ENCODE peak calls at places on chromosomes 13 and 19, in eight cellular contexts. L is CD8-positive, alpha-beta T cell; Q is fibroblast of pulmonary artery; T is tibial artery; K is adrenal gland; V is hepatic stellate cell; X is heart left ventricle; Y is DND-41. J is an unnamed sample.

GRCh38 chr19:39823693-39824092 is 10.3 kb downstream of the DYRK1B start:
- DNase-seq in L (no peak), Q (no peak), T (no peak), K (peak), V (no peak), X (no peak), Y (no peak), J (no peak)

GRCh38 chr13:32211788-32212187 is 103.4 kb downstream of the ZAR1L start:
- DNase-seq in L (no peak), Q (peak), T (no peak), K (no peak), V (peak), X (peak), Y (no peak), J (no peak)

GRCh38 chr13:40351537-40352384 is 314.7 kb downstream of the FOXO1 start:
- DNase-seq in L (no peak), Q (no peak), T (no peak), K (no peak), V (no peak), X (no peak), Y (no peak), J (no peak)

GRCh38 chr13:76830805-76831204 is 55.4 kb downstream of the KCTD12 start:
- DNase-seq in L (no peak), Q (no peak), T (no peak), K (no peak), V (no peak), X (no peak), Y (no peak), J (peak)

GRCh38 chr13:86109107-86109506 is 309.9 kb upstream of the SLITRK6 start:
- DNase-seq in L (no peak), Q (no peak), T (no peak), K (no peak), V (no peak), X (no peak), Y (no peak), J (no peak)

GRCh38 chr19:6806488-6806887 is 34.0 kb downstream of the VAV1 start:
- DNase-seq in L (no peak), Q (no peak), T (no peak), K (no peak), V (no peak), X (no peak), Y (peak), J (no peak)

GRCh38 chr13:34506796-34507195 is 435.3 kb upstream of the NBEA start:
- DNase-seq in L (no peak), Q (no peak), T (no peak), K (no peak), V (no peak), X (no peak), Y (no peak), J (no peak)

GRCh38 chr13:66950666-66951065 is 279.5 kb downstream of the PCDH9 start:
- DNase-seq in L (no peak), Q (no peak), T (no peak), K (no peak), V (no peak), X (no peak), Y (no peak), J (no peak)

GRCh38 chr19:48614436-48615144 is at the start of gene FAM83E:
- DNase-seq in L (no peak), Q (no peak), T (no peak), K (peak), V (no peak), X (no peak), Y (no peak), J (no peak)

GRCh38 chr13:51643882-51644281 is 59.6 kb downstream of the WDFY2 start:
- DNase-seq in L (no peak), Q (peak), T (no peak), K (no peak), V (peak), X (no peak), Y (no peak), J (no peak)

GRCh38 chr19:39544920-39545319 is 5.0 kb upstream of the EID2 start:
- DNase-seq in L (no peak), Q (no peak), T (no peak), K (no peak), V (no peak), X (no peak), Y (no peak), J (no peak)

GRCh38 chr19:45340232-45340898 is at the start of gene KLC3:
- DNase-seq in L (peak), Q (no peak), T (no peak), K (no peak), V (no peak), X (no peak), Y (no peak), J (no peak)

GRCh38 chr13:33743438-33744368 is 74.2 kb upstream of the RFC3 start:
- DNase-seq in L (no peak), Q (peak), T (no peak), K (no peak), V (no peak), X (no peak), Y (no peak), J (no peak)

GRCh38 chr13:113923376-113924063 is 50.4 kb downstream of the C13orf46 start:
- DNase-seq in L (no peak), Q (no peak), T (peak), K (peak), V (no peak), X (no peak), Y (no peak), J (no peak)

GRCh38 chr19:47406711-47407416 is 12.5 kb downstream of the MEIS3 start:
- DNase-seq in L (no peak), Q (no peak), T (no peak), K (no peak), V (no peak), X (no peak), Y (no peak), J (no peak)

GRCh38 chr19:45999653-46000121 is 4.4 kb downstream of the CCDC61 start:
- DNase-seq in L (no peak), Q (peak), T (no peak), K (peak), V (no peak), X (no peak), Y (no peak), J (peak)